ENCODE peak calls at places on chromosomes 11 and 22, in five cellular contexts. One of them, this sample, is unnamed.

GRCh38 chr11:72732329-72732728 is 19.9 kb downstream of the ARAP1 start:
- DNase-seq in astrocyte of the spinal cord: no peak
- DNase-seq in RCC 7860: no peak
- DNase-seq in activated gamma-delta T cell treated with anti-CD3 and anti-CD28 coated beads, Interleukin-2, amount 50 U/mL, for 16 hours: no peak
- DNase-seq in skeletal muscle cell: no peak
- DNase-seq in this sample: no peak

GRCh38 chr11:122193457-122193856 is 77.4 kb upstream of the BLID start:
- DNase-seq in RCC 7860: no peak
- DNase-seq in skeletal muscle cell: no peak
- DNase-seq in astrocyte of the spinal cord: no peak
- DNase-seq in activated gamma-delta T cell treated with anti-CD3 and anti-CD28 coated beads, Interleukin-2, amount 50 U/mL, for 16 hours: no peak
- DNase-seq in this sample: no peak

GRCh38 chr11:70739811-70740474 is 341.6 kb downstream of the CTTN start:
- DNase-seq in astrocyte of the spinal cord: no peak
- DNase-seq in RCC 7860: no peak
- DNase-seq in skeletal muscle cell: no peak
- DNase-seq in activated gamma-delta T cell treated with anti-CD3 and anti-CD28 coated beads, Interleukin-2, amount 50 U/mL, for 16 hours: no peak
- DNase-seq in this sample: no peak

GRCh38 chr22:30472994-30473720 is 1.3 kb upstream of the SEC14L3 start:
- DNase-seq in activated gamma-delta T cell treated with anti-CD3 and anti-CD28 coated beads, Interleukin-2, amount 50 U/mL, for 16 hours: no peak
- DNase-seq in skeletal muscle cell: no peak
- DNase-seq in astrocyte of the spinal cord: no peak
- DNase-seq in RCC 7860: no peak
- DNase-seq in this sample: no peak

GRCh38 chr11:126627376-126627775 is 271.9 kb downstream of the ST3GAL4 start:
- DNase-seq in skeletal muscle cell: no peak
- DNase-seq in astrocyte of the spinal cord: no peak
- DNase-seq in RCC 7860: no peak
- DNase-seq in activated gamma-delta T cell treated with anti-CD3 and anti-CD28 coated beads, Interleukin-2, amount 50 U/mL, for 16 hours: no peak
- DNase-seq in this sample: no peak

GRCh38 chr11:3723014-3723708 is 52.0 kb upstream of the CHRNA10 start:
- DNase-seq in RCC 7860: peak
- DNase-seq in activated gamma-delta T cell treated with anti-CD3 and anti-CD28 coated beads, Interleukin-2, amount 50 U/mL, for 16 hours: no peak
- DNase-seq in astrocyte of the spinal cord: peak
- DNase-seq in skeletal muscle cell: peak
- DNase-seq in this sample: peak

GRCh38 chr11:131985769-131986393 is 615.5 kb downstream of the NTM start:
- DNase-seq in astrocyte of the spinal cord: no peak
- DNase-seq in skeletal muscle cell: no peak
- DNase-seq in activated gamma-delta T cell treated with anti-CD3 and anti-CD28 coated beads, Interleukin-2, amount 50 U/mL, for 16 hours: no peak
- DNase-seq in RCC 7860: no peak
- DNase-seq in this sample: no peak

GRCh38 chr11:120594746-120595145 is 83.2 kb downstream of the GRIK4 start:
- DNase-seq in RCC 7860: no peak
- DNase-seq in activated gamma-delta T cell treated with anti-CD3 and anti-CD28 coated beads, Interleukin-2, amount 50 U/mL, for 16 hours: no peak
- DNase-seq in astrocyte of the spinal cord: no peak
- DNase-seq in skeletal muscle cell: no peak
- DNase-seq in this sample: no peak

GRCh38 chr11:96393753-96394348 is 4.0 kb downstream of the JRKL start:
- DNase-seq in RCC 7860: peak
- DNase-seq in astrocyte of the spinal cord: peak
- DNase-seq in activated gamma-delta T cell treated with anti-CD3 and anti-CD28 coated beads, Interleukin-2, amount 50 U/mL, for 16 hours: no peak
- DNase-seq in skeletal muscle cell: peak
- DNase-seq in this sample: peak

GRCh38 chr11:86459682-86460460 is 85.2 kb downstream of the CCDC81 start:
- DNase-seq in skeletal muscle cell: peak
- DNase-seq in astrocyte of the spinal cord: peak
- DNase-seq in activated gamma-delta T cell treated with anti-CD3 and anti-CD28 coated beads, Interleukin-2, amount 50 U/mL, for 16 hours: no peak
- DNase-seq in RCC 7860: peak
- DNase-seq in this sample: peak

GRCh38 chr11:107457205-107457557 is 444 bp downstream of the CWF19L2 start:
- DNase-seq in RCC 7860: no peak
- DNase-seq in astrocyte of the spinal cord: no peak
- DNase-seq in activated gamma-delta T cell treated with anti-CD3 and anti-CD28 coated beads, Interleukin-2, amount 50 U/mL, for 16 hours: no peak
- DNase-seq in skeletal muscle cell: no peak
- DNase-seq in this sample: no peak

GRCh38 chr11:94036096-94036495 is 14.9 kb downstream of the HEPHL1 start:
- DNase-seq in activated gamma-delta T cell treated with anti-CD3 and anti-CD28 coated beads, Interleukin-2, amount 50 U/mL, for 16 hours: no peak
- DNase-seq in astrocyte of the spinal cord: no peak
- DNase-seq in RCC 7860: no peak
- DNase-seq in skeletal muscle cell: no peak
- DNase-seq in this sample: no peak

GRCh38 chr11:68766786-68767185 is 15.5 kb upstream of the TESMIN start:
- DNase-seq in skeletal muscle cell: no peak
- DNase-seq in RCC 7860: no peak
- DNase-seq in astrocyte of the spinal cord: no peak
- DNase-seq in activated gamma-delta T cell treated with anti-CD3 and anti-CD28 coated beads, Interleukin-2, amount 50 U/mL, for 16 hours: no peak
- DNase-seq in this sample: no peak

GRCh38 chr11:10918698-10919097 is 60.8 kb upstream of the ZBED5 start:
- DNase-seq in activated gamma-delta T cell treated with anti-CD3 and anti-CD28 coated beads, Interleukin-2, amount 50 U/mL, for 16 hours: no peak
- DNase-seq in RCC 7860: no peak
- DNase-seq in skeletal muscle cell: no peak
- DNase-seq in astrocyte of the spinal cord: no peak
- DNase-seq in this sample: no peak